ENCODE peak calls at places on chromosome 13, in five cellular contexts. N, G, P, R and O are unnamed samples.

GRCh38 chr13:72504026-72504925 is 223.2 kb downstream of the MZT1 start:
- DNase-seq in N (no peak), G (no peak), P (peak), R (no peak), O (no peak)

GRCh38 chr13:47933688-47934011 is 67.4 kb downstream of the SUCLA2 start:
- DNase-seq in N (no peak), G (no peak), P (no peak), R (no peak), O (no peak)

GRCh38 chr13:33471182-33471581 is 185.6 kb upstream of the STARD13 start:
- DNase-seq in N (no peak), G (no peak), P (peak), R (no peak), O (no peak)

GRCh38 chr13:40495620-40496001 is 170.8 kb downstream of the FOXO1 start:
- DNase-seq in N (no peak), G (no peak), P (no peak), R (no peak), O (no peak)

GRCh38 chr13:110121312-110122083 is 185.5 kb downstream of the COL4A1 start:
- DNase-seq in N (no peak), G (no peak), P (no peak), R (no peak), O (no peak)

GRCh38 chr13:25874064-25874737 is 177.6 kb downstream of the SHISA2 start:
- DNase-seq in N (no peak), G (no peak), P (no peak), R (no peak), O (no peak)

GRCh38 chr13:45231722-45232121 is 30.9 kb upstream of the KCTD4 start:
- DNase-seq in N (no peak), G (no peak), P (no peak), R (no peak), O (peak)

GRCh38 chr13:65597839-65598818 is 1632.0 kb downstream of the PCDH9 start:
- DNase-seq in N (no peak), G (no peak), P (peak), R (no peak), O (peak)

GRCh38 chr13:41812851-41813250 is 148.1 kb downstream of the VWA8 start:
- DNase-seq in N (no peak), G (no peak), P (no peak), R (no peak), O (no peak)

GRCh38 chr13:57632276-57633140 is 964 bp downstream of the PCDH17 start:
- DNase-seq in N (peak), G (peak), P (peak), R (no peak), O (no peak)

DNA sequence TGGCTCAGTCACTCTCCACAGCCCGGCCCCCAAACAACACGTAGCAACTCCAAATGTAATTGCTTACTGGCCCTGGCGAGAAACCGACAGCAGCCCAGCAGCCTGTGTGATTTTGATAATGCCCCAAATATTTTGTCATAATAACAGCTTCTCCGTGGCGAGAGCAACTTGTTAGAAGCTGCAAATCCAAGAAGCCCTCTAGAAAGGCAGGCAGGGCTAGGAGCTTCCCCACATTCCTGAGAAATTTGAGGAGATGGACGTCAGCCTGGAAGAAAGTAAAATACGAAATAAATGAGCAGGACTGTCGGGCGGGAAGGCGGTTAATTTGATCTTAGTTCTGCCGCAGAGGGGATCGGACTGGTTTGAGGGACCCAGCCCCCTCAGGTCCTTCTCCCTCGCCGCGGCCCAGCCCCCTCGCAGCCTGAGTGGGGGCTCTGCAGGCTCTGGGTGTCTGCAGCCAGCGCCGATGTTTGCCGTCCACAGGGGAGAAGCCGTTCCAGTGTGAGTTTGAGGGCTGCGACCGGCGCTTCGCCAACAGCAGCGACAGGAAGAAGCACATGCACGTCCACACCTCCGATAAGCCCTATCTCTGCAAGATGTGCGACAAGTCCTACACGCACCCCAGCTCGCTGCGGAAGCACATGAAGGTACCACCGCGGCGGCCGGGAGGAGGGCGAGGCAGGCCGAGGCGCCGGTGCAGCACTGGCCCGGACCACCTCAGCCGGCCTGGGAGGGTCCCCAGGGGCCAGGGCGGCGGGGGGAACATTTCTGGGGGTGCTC is 3.1 kb downstream of the ZIC2 start:
- DNase-seq in N (peak), G (peak), P (peak), R (no peak), O (no peak)
- TF ChIP-seq EZH2 in N (peak), G (peak), P (no peak), R (no peak), O (peak)

GRCh38 chr13:43089912-43090498 is 66.6 kb downstream of the DNAJC15 start:
- DNase-seq in N (no peak), G (no peak), P (no peak), R (no peak), O (no peak)
- TF ChIP-seq EZH2phosphoT487 in N (no peak), G (no peak), P (no peak), R (no peak), O (no peak)

DNA sequence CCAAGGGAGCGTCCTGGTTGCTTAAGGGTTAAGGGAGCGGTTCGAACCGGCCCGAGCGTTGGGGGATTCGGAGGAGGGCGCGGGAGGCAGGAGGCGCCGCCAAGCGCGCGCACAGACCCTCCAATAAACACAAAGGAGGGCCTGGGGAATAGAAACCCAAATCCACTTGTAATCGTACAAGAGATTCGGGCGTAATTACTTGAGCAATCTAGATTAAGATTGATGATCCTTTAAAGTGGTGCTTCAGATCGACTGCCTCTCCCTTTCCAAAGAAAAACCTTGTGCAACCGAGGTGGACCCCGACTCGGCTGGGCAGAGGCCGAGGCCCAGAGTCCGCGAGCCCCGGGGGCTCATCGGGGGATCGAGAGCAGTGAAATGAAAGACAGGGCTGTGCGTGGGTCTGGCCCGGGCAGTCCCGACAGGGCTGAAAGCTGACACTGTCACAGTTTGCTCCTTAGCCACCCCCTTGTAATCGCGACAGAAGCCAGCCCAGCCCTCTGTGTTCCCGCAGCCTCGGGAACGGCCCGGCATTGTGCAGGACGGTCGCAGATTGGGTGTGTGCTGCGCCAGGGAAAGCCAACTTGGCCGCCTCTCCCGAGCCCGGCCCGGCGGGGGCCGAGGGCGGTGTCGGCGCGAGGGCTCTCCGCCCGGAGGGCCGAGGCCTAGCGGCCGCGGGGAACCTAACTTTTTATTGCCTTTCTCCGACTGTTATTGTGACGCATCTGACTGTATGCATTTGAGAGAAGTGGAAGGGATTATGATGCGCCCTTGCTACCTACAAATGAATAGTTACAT is 5.6 kb downstream of the MAB21L1 start:
- DNase-seq in N (peak), G (peak), P (peak), R (no peak), O (peak)
- TF ChIP-seq EZH2 in N (no peak), G (no peak), P (peak), R (no peak), O (no peak)

DNA sequence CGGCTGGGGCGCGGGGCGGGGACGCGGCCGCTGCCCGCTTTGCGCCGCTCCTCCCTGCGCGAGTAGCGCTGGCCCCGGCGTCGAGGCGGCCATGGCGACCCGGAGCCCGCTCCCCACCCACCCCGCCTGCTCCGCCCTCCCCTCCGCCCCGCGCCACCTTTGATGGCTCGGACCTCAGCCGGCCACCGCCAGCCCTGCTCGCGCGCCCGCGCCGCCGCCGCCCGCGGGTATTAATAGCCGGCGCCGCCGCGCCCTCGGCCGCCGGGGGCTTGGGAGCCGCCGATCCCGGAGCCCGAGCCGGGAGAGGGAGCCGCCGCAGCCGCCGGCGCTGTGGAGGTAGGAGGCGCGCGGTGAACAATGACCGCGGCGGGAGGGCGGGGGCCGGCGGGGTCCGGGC is 261 bp downstream of the FARP1 start:
- DNase-seq in N (no peak), G (no peak), P (no peak), R (no peak), O (no peak)
- TF ChIP-seq EZH2phosphoT487 in N (no peak), G (no peak), P (no peak), R (no peak), O (no peak)

GRCh38 chr13:36428083-36428482 is 4.2 kb upstream of the CCNA1 start:
- DNase-seq in N (no peak), G (no peak), P (no peak), R (no peak), O (peak)

GRCh38 chr13:36432106-36432544 is at the start of gene CCNA1:
- DNase-seq in N (peak), G (peak), P (peak), R (no peak), O (peak)

GRCh38 chr13:36431204-36432105 is 840 bp upstream of the CCNA1 start:
- DNase-seq in N (peak), G (peak), P (peak), R (no peak), O (peak)

DNA sequence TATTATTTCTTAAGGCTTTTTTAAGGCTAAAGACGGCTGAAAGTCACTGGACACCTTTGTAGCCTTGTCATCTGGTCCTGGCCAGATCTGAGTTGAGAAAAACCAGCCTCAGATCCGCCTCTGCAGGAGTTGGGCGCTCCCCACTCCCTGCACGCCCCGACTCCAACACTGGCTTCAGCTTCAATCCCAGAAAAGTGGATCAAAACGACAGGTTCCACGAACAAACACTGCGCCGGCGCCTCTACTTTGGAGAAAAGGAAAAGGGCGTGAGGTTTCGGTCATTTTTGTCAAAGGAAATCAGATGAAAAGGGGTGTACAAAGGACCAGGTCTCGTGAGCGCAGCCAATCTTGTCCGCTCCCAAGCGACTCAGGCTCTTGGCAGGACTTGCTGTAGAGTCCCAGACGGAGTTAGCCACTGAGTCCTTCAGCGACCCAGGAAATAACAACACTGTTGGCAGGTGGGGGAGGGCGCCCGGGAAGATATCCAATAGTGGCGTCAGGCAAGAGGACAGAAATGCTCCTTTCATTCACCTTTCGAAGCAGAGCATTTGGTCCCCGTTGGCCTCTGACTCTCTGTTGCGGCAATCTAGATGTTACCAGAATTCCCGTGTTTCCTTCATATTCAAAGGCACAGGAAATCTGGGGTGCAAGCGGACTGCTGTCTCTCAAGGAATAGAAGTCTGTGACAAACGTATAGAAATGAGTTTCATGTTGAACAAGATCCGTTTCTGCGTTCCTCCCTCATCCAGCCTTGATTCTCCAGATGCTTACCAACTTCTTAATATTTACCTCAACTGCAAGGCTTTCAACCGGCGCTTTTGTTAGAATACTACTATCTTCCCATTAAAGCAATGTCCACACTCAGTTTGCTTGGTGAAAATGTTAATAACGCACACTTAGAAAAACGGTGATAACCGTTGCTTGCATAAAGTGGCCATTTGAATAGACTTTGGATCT is 1.8 kb upstream of the CCNA1 start:
- DNase-seq in N (peak), G (no peak), P (peak), R (no peak), O (peak)
- TF ChIP-seq EZH2 in N (peak), G (peak), P (peak), R (no peak), O (peak)

GRCh38 chr13:111336666-111337065 is 16.2 kb downstream of the TEX29 start:
- DNase-seq in N (no peak), G (peak), P (no peak), R (no peak), O (peak)
- TF ChIP-seq EZH2phosphoT487 in N (no peak), G (no peak), P (no peak), R (no peak), O (no peak)

GRCh38 chr13:29428992-29429315 is 166.5 kb downstream of the SLC7A1 start:
- DNase-seq in N (no peak), G (no peak), P (no peak), R (no peak), O (no peak)
- TF ChIP-seq EZH2 in N (no peak), G (no peak), P (no peak), R (no peak), O (no peak)

GRCh38 chr13:104314926-104315535 is 1248.8 kb upstream of the SLC10A2 start:
- DNase-seq in N (no peak), G (no peak), P (no peak), R (no peak), O (no peak)
- TF ChIP-seq EZH2phosphoT487 in N (no peak), G (no peak), P (no peak), R (no peak), O (no peak)

GRCh38 chr13:112325142-112325808 is 50.9 kb upstream of the SPACA7 start:
- DNase-seq in N (no peak), G (no peak), P (no peak), R (no peak), O (no peak)
- TF ChIP-seq EZH2 in N (no peak), G (no peak), P (no peak), R (no peak), O (no peak)

DNA sequence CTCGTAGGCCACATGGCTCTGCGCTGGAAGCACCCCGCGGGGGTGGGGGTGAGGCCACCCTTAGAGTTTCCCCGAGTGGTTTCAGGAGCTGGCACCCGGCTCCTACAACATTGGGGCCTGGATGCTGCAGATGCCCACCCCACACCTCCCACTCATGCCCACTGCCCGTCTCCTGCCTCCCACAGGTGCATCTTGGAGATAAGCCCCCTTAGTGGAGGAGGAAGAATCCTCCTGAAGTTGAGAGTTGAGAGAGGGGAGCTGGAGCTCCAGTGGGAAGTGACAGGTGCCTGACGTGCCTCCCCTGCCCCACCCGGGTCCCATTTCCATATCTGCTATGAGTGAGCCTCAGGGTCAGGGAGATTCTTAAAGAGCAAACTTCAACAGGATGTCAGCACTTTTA is 341.3 kb downstream of the TEX29 start:
- DNase-seq in N (no peak), G (no peak), P (no peak), R (no peak), O (no peak)
- TF ChIP-seq EZH2phosphoT487 in N (no peak), G (no peak), P (no peak), R (no peak), O (no peak)